ENCODE peak calls at places on chromosomes 4 and X, in five cellular contexts. One of them, this sample, is unnamed.

GRCh38 chr4:2829933-2830451 is 13.7 kb upstream of the ADD1 start:
- DNase-seq in nucleus accumbens: no peak
- DNase-seq in activated T-cell treated with anti-CD3 and anti-CD28 coated beads for 1 hour: no peak
- DNase-seq in occipital lobe: no peak
- DNase-seq in NCI-H748 treated with DMSO at 0.1 percent for 48 hours: no peak
- DNase-seq in this sample: no peak

GRCh38 chrX:1464282-1465131 is 11.8 kb upstream of the ASMTL start:
- DNase-seq in NCI-H748 treated with DMSO at 0.1 percent for 48 hours: no peak
- DNase-seq in activated T-cell treated with anti-CD3 and anti-CD28 coated beads for 1 hour: no peak
- DNase-seq in nucleus accumbens: no peak
- DNase-seq in occipital lobe: no peak
- DNase-seq in this sample: no peak

GRCh38 chr4:100582146-100582545 is 64.3 kb upstream of the EMCN start:
- DNase-seq in activated T-cell treated with anti-CD3 and anti-CD28 coated beads for 1 hour: no peak
- DNase-seq in NCI-H748 treated with DMSO at 0.1 percent for 48 hours: no peak
- DNase-seq in nucleus accumbens: no peak
- DNase-seq in occipital lobe: no peak
- DNase-seq in this sample: no peak

GRCh38 chr4:55866973-55867574 is 13.6 kb downstream of the EXOC1 start:
- DNase-seq in occipital lobe: no peak
- DNase-seq in activated T-cell treated with anti-CD3 and anti-CD28 coated beads for 1 hour: no peak
- DNase-seq in NCI-H748 treated with DMSO at 0.1 percent for 48 hours: peak
- DNase-seq in nucleus accumbens: no peak
- DNase-seq in this sample: no peak

GRCh38 chrX:13074297-13075262 is 30.2 kb upstream of the FAM9C start:
- DNase-seq in activated T-cell treated with anti-CD3 and anti-CD28 coated beads for 1 hour: no peak
- DNase-seq in NCI-H748 treated with DMSO at 0.1 percent for 48 hours: no peak
- DNase-seq in occipital lobe: no peak
- DNase-seq in nucleus accumbens: no peak
- DNase-seq in this sample: no peak

GRCh38 chrX:65610040-65610439 is 57.4 kb upstream of the MSN start:
- DNase-seq in nucleus accumbens: no peak
- DNase-seq in occipital lobe: no peak
- DNase-seq in activated T-cell treated with anti-CD3 and anti-CD28 coated beads for 1 hour: no peak
- DNase-seq in NCI-H748 treated with DMSO at 0.1 percent for 48 hours: no peak
- DNase-seq in this sample: no peak

GRCh38 chr4:77037736-77038135 is 38.1 kb downstream of the CCNI start:
- DNase-seq in nucleus accumbens: no peak
- DNase-seq in NCI-H748 treated with DMSO at 0.1 percent for 48 hours: no peak
- DNase-seq in activated T-cell treated with anti-CD3 and anti-CD28 coated beads for 1 hour: no peak
- DNase-seq in occipital lobe: no peak
- DNase-seq in this sample: no peak

GRCh38 chrX:5236096-5236495 is 992.6 kb downstream of the NLGN4X start:
- DNase-seq in occipital lobe: no peak
- DNase-seq in activated T-cell treated with anti-CD3 and anti-CD28 coated beads for 1 hour: no peak
- DNase-seq in nucleus accumbens: no peak
- DNase-seq in NCI-H748 treated with DMSO at 0.1 percent for 48 hours: peak
- DNase-seq in this sample: no peak

GRCh38 chr4:140875751-140876389 is 119.7 kb upstream of the TBC1D9 start:
- DNase-seq in occipital lobe: no peak
- DNase-seq in nucleus accumbens: no peak
- DNase-seq in NCI-H748 treated with DMSO at 0.1 percent for 48 hours: peak
- DNase-seq in activated T-cell treated with anti-CD3 and anti-CD28 coated beads for 1 hour: no peak
- DNase-seq in this sample: no peak

GRCh38 chr4:22413416-22413815 is 102.5 kb downstream of the ADGRA3 start:
- DNase-seq in occipital lobe: no peak
- DNase-seq in nucleus accumbens: no peak
- DNase-seq in NCI-H748 treated with DMSO at 0.1 percent for 48 hours: no peak
- DNase-seq in activated T-cell treated with anti-CD3 and anti-CD28 coated beads for 1 hour: no peak
- DNase-seq in this sample: no peak

GRCh38 chr4:176291748-176292147 is 22.7 kb upstream of the ASB5 start:
- DNase-seq in nucleus accumbens: no peak
- DNase-seq in activated T-cell treated with anti-CD3 and anti-CD28 coated beads for 1 hour: no peak
- DNase-seq in occipital lobe: no peak
- DNase-seq in NCI-H748 treated with DMSO at 0.1 percent for 48 hours: no peak
- DNase-seq in this sample: no peak

GRCh38 chrX:46152756-46153155 is 392.5 kb downstream of the ZNF674 start:
- DNase-seq in NCI-H748 treated with DMSO at 0.1 percent for 48 hours: no peak
- DNase-seq in nucleus accumbens: no peak
- DNase-seq in activated T-cell treated with anti-CD3 and anti-CD28 coated beads for 1 hour: no peak
- DNase-seq in occipital lobe: no peak
- DNase-seq in this sample: no peak

GRCh38 chr4:73897380-73898136 is 28.4 kb downstream of the CXCL1 start:
- DNase-seq in occipital lobe: no peak
- DNase-seq in NCI-H748 treated with DMSO at 0.1 percent for 48 hours: no peak
- DNase-seq in activated T-cell treated with anti-CD3 and anti-CD28 coated beads for 1 hour: no peak
- DNase-seq in nucleus accumbens: no peak
- DNase-seq in this sample: no peak

GRCh38 chr4:7559741-7560376 is 125.1 kb upstream of the PSAPL1 start:
- DNase-seq in occipital lobe: no peak
- DNase-seq in activated T-cell treated with anti-CD3 and anti-CD28 coated beads for 1 hour: no peak
- DNase-seq in nucleus accumbens: no peak
- DNase-seq in NCI-H748 treated with DMSO at 0.1 percent for 48 hours: peak
- DNase-seq in this sample: no peak

GRCh38 chr4:125497861-125498260 is 183.1 kb downstream of the FAT4 start:
- DNase-seq in activated T-cell treated with anti-CD3 and anti-CD28 coated beads for 1 hour: no peak
- DNase-seq in occipital lobe: no peak
- DNase-seq in NCI-H748 treated with DMSO at 0.1 percent for 48 hours: no peak
- DNase-seq in nucleus accumbens: no peak
- DNase-seq in this sample: no peak

GRCh38 chrX:70262952-70263567 is 3.1 kb upstream of the P2RY4 start:
- DNase-seq in NCI-H748 treated with DMSO at 0.1 percent for 48 hours: peak
- DNase-seq in nucleus accumbens: peak
- DNase-seq in occipital lobe: no peak
- DNase-seq in activated T-cell treated with anti-CD3 and anti-CD28 coated beads for 1 hour: no peak
- DNase-seq in this sample: peak

GRCh38 chr4:181684310-181684709 is 558.9 kb upstream of the TENM3 start:
- DNase-seq in NCI-H748 treated with DMSO at 0.1 percent for 48 hours: no peak
- DNase-seq in activated T-cell treated with anti-CD3 and anti-CD28 coated beads for 1 hour: no peak
- DNase-seq in occipital lobe: no peak
- DNase-seq in nucleus accumbens: no peak
- DNase-seq in this sample: no peak

GRCh38 chrX:37666516-37666915 is 19.1 kb upstream of the XK start:
- DNase-seq in nucleus accumbens: no peak
- DNase-seq in activated T-cell treated with anti-CD3 and anti-CD28 coated beads for 1 hour: no peak
- DNase-seq in NCI-H748 treated with DMSO at 0.1 percent for 48 hours: no peak
- DNase-seq in occipital lobe: no peak
- DNase-seq in this sample: no peak

GRCh38 chrX:151723156-151723760 is 7.4 kb downstream of the FATE1 start:
- DNase-seq in activated T-cell treated with anti-CD3 and anti-CD28 coated beads for 1 hour: no peak
- DNase-seq in nucleus accumbens: no peak
- DNase-seq in NCI-H748 treated with DMSO at 0.1 percent for 48 hours: no peak
- DNase-seq in occipital lobe: no peak
- DNase-seq in this sample: no peak

GRCh38 chrX:110992611-110993010 is 103.4 kb upstream of the PAK3 start:
- DNase-seq in occipital lobe: no peak
- DNase-seq in NCI-H748 treated with DMSO at 0.1 percent for 48 hours: peak
- DNase-seq in nucleus accumbens: no peak
- DNase-seq in activated T-cell treated with anti-CD3 and anti-CD28 coated beads for 1 hour: no peak
- DNase-seq in this sample: no peak

GRCh38 chr4:99848576-99848975 is 31.9 kb downstream of the DAPP1 start:
- DNase-seq in occipital lobe: no peak
- DNase-seq in nucleus accumbens: no peak
- DNase-seq in NCI-H748 treated with DMSO at 0.1 percent for 48 hours: no peak
- DNase-seq in activated T-cell treated with anti-CD3 and anti-CD28 coated beads for 1 hour: no peak
- DNase-seq in this sample: no peak

GRCh38 chrX:9465380-9466114 is 689 bp downstream of the TBL1X start:
- DNase-seq in NCI-H748 treated with DMSO at 0.1 percent for 48 hours: peak
- DNase-seq in occipital lobe: peak
- DNase-seq in activated T-cell treated with anti-CD3 and anti-CD28 coated beads for 1 hour: peak
- DNase-seq in nucleus accumbens: peak
- DNase-seq in this sample: no peak

GRCh38 chr4:101730291-101731117 is 60.0 kb upstream of the BANK1 start:
- DNase-seq in occipital lobe: no peak
- DNase-seq in NCI-H748 treated with DMSO at 0.1 percent for 48 hours: peak
- DNase-seq in nucleus accumbens: peak
- DNase-seq in activated T-cell treated with anti-CD3 and anti-CD28 coated beads for 1 hour: peak
- DNase-seq in this sample: peak

GRCh38 chr4:41318839-41319530 is 62.3 kb downstream of the UCHL1 start:
- DNase-seq in nucleus accumbens: no peak
- DNase-seq in occipital lobe: no peak
- DNase-seq in activated T-cell treated with anti-CD3 and anti-CD28 coated beads for 1 hour: no peak
- DNase-seq in NCI-H748 treated with DMSO at 0.1 percent for 48 hours: no peak
- DNase-seq in this sample: peak